ENCODE peak calls at places on chromosomes 12 and 14, in nine cellular contexts. J, W, F, S, N, L, Q, I and Z are unnamed samples.

GRCh38 chr12:130281157-130281799 is 56.4 kb upstream of the PIWIL1 start:
- DNase-seq in J (no peak), W (no peak), F (peak), S (no peak), N (no peak), L (no peak), Q (peak), I (no peak), Z (no peak)

GRCh38 chr14:22465201-22465835 is 123.7 kb downstream of the DAD1 start:
- DNase-seq in J (no peak), W (no peak), F (no peak), S (peak), N (no peak), L (no peak), Q (peak), I (no peak), Z (no peak)

GRCh38 chr14:87896393-87897380 is 96.3 kb downstream of the GALC start:
- DNase-seq in J (peak), W (peak), F (peak), S (peak), N (no peak), L (no peak), Q (peak), I (peak), Z (peak)

GRCh38 chr12:75207338-75208083 is 2.1 kb downstream of the KCNC2 start:
- DNase-seq in J (no peak), W (no peak), F (no peak), S (no peak), N (no peak), L (no peak), Q (no peak), I (no peak), Z (no peak)

GRCh38 chr14:67940476-67940875 is 120.9 kb downstream of the RAD51B start:
- DNase-seq in J (no peak), W (no peak), F (no peak), S (no peak), N (no peak), L (no peak), Q (peak), I (no peak), Z (no peak)

GRCh38 chr12:64679487-64679983 is 69.2 kb downstream of the RASSF3 start:
- DNase-seq in J (no peak), W (peak), F (peak), S (peak), N (peak), L (peak), Q (peak), I (peak), Z (peak)

GRCh38 chr14:86596024-86596423 is 1066.1 kb downstream of the FLRT2 start:
- DNase-seq in J (no peak), W (no peak), F (no peak), S (no peak), N (no peak), L (no peak), Q (no peak), I (no peak), Z (no peak)

GRCh38 chr14:50013934-50014333 is 102.4 kb downstream of the VCPKMT start:
- DNase-seq in J (no peak), W (no peak), F (no peak), S (no peak), N (no peak), L (no peak), Q (no peak), I (no peak), Z (no peak)

GRCh38 chr12:107593713-107594381 is 91.8 kb upstream of the PWP1 start:
- DNase-seq in J (no peak), W (peak), F (peak), S (no peak), N (no peak), L (no peak), Q (peak), I (no peak), Z (peak)

GRCh38 chr12:49990269-49990668 is 17.5 kb downstream of the AQP6 start:
- DNase-seq in J (peak), W (no peak), F (no peak), S (no peak), N (no peak), L (no peak), Q (peak), I (no peak), Z (no peak)

GRCh38 chr12:21989819-21990412 is 48.7 kb upstream of the ABCC9 start:
- DNase-seq in J (peak), W (peak), F (peak), S (peak), N (no peak), L (no peak), Q (peak), I (peak), Z (no peak)